ENCODE peak calls at places on chromosomes 2 and 18, in ten cellular contexts. B, Z, N, I, F, T, C, R, M and H are unnamed samples. For H3K36me3, the result is how much of the 10 kb centered on the place peaks cover.

GRCh38 chr2:105521176-105521575 is 122.3 kb upstream of the FHL2 start:
- DNase-seq in B (no peak), Z (no peak), N (peak), I (no peak), F (no peak), T (no peak), C (no peak), R (no peak), M (peak), H (no peak)

GRCh38 chr2:174333502-174334277 is 1.1 kb upstream of the SP9 start:
- DNase-seq in B (no peak), Z (no peak), N (no peak), I (no peak), F (no peak), T (no peak), C (no peak), R (no peak), M (no peak), H (no peak)

GRCh38 chr2:240991378-240992263 is 6.8 kb upstream of the SNED1 start:
- DNase-seq in B (peak), Z (no peak), N (peak), I (no peak), F (peak), T (peak), C (peak), R (peak), M (peak), H (peak)

GRCh38 chr2:187548658-187549057 is 5.6 kb downstream of the TFPI start:
- DNase-seq in B (no peak), Z (no peak), N (no peak), I (no peak), F (no peak), T (no peak), C (no peak), R (no peak), M (no peak), H (no peak)

GRCh38 chr2:134261398-134262131 is 7.7 kb downstream of the MGAT5 start:
- DNase-seq in B (no peak), Z (no peak), N (no peak), I (no peak), F (no peak), T (no peak), C (no peak), R (no peak), M (no peak), H (no peak)

GRCh38 chr2:165539985-165540384 is 70.5 kb downstream of the CSRNP3 start:
- DNase-seq in B (no peak), Z (no peak), N (no peak), I (no peak), F (no peak), T (no peak), C (no peak), R (no peak), M (no peak), H (no peak)

GRCh38 chr2:65566617-65567016 is 134.2 kb upstream of the SPRED2 start:
- DNase-seq in B (no peak), Z (no peak), N (peak), I (no peak), F (no peak), T (no peak), C (no peak), R (no peak), M (no peak), H (no peak)

GRCh38 chr2:175017618-175018414 is 12.6 kb upstream of the CHN1 start:
- DNase-seq in B (peak), Z (no peak), N (no peak), I (no peak), F (no peak), T (peak), C (no peak), R (no peak), M (no peak), H (no peak)

GRCh38 chr2:239382384-239382880 is 18.4 kb downstream of the HDAC4 start:
- DNase-seq in B (no peak), Z (no peak), N (no peak), I (no peak), F (peak), T (no peak), C (peak), R (no peak), M (no peak), H (no peak)

GRCh38 chr18:13103366-13103765 is 112.2 kb downstream of the CEP192 start:
- DNase-seq in B (no peak), Z (no peak), N (no peak), I (no peak), F (no peak), T (no peak), C (no peak), R (no peak), M (peak), H (no peak)

GRCh38 chr2:239677455-239678185 is 276.8 kb upstream of the HDAC4 start:
- DNase-seq in B (no peak), Z (no peak), N (no peak), I (no peak), F (peak), T (no peak), C (peak), R (no peak), M (no peak), H (no peak)

GRCh38 chr18:32111706-32112105 is 20.0 kb downstream of the RNF138 start:
- DNase-seq in B (no peak), Z (no peak), N (no peak), I (no peak), F (no peak), T (no peak), C (no peak), R (no peak), M (no peak), H (no peak)

GRCh38 chr18:32104516-32104915 is 12.8 kb downstream of the RNF138 start:
- DNase-seq in B (no peak), Z (no peak), N (no peak), I (no peak), F (no peak), T (no peak), C (no peak), R (no peak), M (no peak), H (no peak)

GRCh38 chr18:32114293-32114692 is 22.6 kb downstream of the RNF138 start:
- DNase-seq in B (no peak), Z (no peak), N (no peak), I (no peak), F (no peak), T (no peak), C (no peak), R (no peak), M (no peak), H (no peak)

GRCh38 chr18:32110005-32110404 is 18.3 kb downstream of the RNF138 start:
- DNase-seq in B (no peak), Z (no peak), N (no peak), I (no peak), F (no peak), T (no peak), C (no peak), R (no peak), M (no peak), H (no peak)
- H3K36me3 ChIP-seq in B (under half), Z (under half), N (under half), I (under half), F (under half), T (under half), C (under half), R (under half), M (half or more), H (under half)

GRCh38 chr2:46163804-46164569 is 133.2 kb upstream of the EPAS1 start:
- DNase-seq in B (no peak), Z (no peak), N (peak), I (no peak), F (no peak), T (no peak), C (no peak), R (no peak), M (no peak), H (no peak)
- TF ChIP-seq CTCF in B (no peak), Z (no peak), N (no peak), I (no peak), F (no peak), T (no peak), C (no peak), R (no peak), M (no peak), H (no peak)

GRCh38 chr2:190896477-190896876 is 15.9 kb downstream of the GLS start:
- DNase-seq in B (peak), Z (no peak), N (no peak), I (no peak), F (no peak), T (no peak), C (no peak), R (no peak), M (peak), H (no peak)
- H3K36me3 ChIP-seq in B (under half), Z (under half), N (under half), I (under half), F (under half), T (under half), C (under half), R (under half), M (half or more), H (under half)

GRCh38 chr18:64019922-64020756 is 50.3 kb downstream of the SERPINB8 start:
- DNase-seq in B (peak), Z (no peak), N (no peak), I (no peak), F (no peak), T (peak), C (no peak), R (no peak), M (no peak), H (no peak)

DNA sequence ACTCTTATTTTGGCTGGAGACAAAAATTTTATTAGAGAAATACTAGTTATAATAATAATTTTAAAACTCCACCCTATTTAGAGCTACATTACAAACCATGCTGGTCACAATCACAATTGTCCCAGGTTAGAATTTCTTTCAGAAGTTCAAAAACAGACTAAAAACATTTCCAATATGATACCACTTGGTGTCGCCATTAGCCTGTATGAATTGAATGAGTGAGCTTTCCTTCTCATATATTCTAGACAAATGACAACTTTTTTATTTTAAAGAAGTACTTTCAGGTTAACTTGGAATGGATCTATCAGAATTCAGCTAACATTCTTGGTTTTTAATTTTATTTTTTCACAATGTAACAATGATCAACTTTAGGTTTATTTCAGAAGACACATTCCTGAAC is 48.0 kb downstream of the SERPINB8 start:
- DNase-seq in B (no peak), Z (no peak), N (peak), I (no peak), F (no peak), T (no peak), C (no peak), R (no peak), M (peak), H (no peak)
- TF ChIP-seq CTCF in B (peak), Z (peak), N (no peak), I (no peak), F (peak), T (no peak), C (no peak), R (no peak), M (peak), H (peak)

DNA sequence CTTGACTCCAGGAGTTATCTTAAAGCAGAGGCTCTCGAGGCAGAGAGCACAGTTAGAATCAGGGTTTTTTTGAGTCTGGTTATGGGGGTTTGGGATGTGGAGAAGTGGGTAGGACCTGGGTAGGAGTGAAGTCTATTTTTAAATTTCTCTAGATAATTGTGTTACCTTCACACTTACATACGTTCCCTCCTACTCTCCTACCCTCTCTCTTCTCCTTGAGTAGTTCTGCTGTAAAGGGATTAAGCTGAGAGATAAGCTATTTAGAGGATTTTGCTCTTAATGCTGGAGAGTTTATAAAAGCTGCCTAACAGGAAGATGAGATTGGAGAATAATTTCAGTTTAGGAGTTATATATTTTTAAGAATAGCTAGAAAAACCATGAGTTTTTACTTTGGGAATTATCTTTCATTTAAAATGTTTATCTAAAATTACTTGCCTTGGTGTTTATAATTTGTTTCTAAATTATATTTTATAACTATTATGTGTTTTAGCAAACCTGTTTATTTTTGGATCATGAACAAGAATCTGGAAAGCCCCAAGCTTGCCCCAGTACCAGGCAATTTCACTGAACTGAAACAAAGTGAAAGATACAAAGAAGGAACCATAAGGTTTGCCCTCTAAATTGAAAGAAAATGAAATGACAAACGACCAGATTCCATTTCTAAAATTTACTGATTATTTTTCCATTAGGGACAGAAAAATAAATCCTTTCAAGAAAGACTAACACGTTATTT is 101.4 kb downstream of the ZNF532 start:
- DNase-seq in B (no peak), Z (no peak), N (no peak), I (no peak), F (no peak), T (no peak), C (no peak), R (no peak), M (no peak), H (no peak)
- H3K36me3 ChIP-seq in B (under half), Z (under half), N (under half), I (under half), F (under half), T (under half), C (under half), R (under half), M (under half), H (under half)